ENCODE peak calls at places on chromosome 17, in seven cellular contexts. H, U, Y, N, O, Z and X are unnamed samples.

GRCh38 chr17:77846531-77847085 is 111.9 kb upstream of the TNRC6C start:
- DNase-seq in Z (no peak), Y (no peak), N (no peak), H (no peak), U (peak), O (no peak), X (no peak)

GRCh38 chr17:79859676-79860615 is 20.7 kb upstream of the CBX4 start:
- DNase-seq in N (no peak), Z (peak), Y (no peak), O (no peak), H (no peak), U (peak), X (no peak)

GRCh38 chr17:38745545-38745944 is 2.6 kb downstream of the PCGF2 start:
- DNase-seq in H (no peak), O (no peak), U (no peak), N (no peak), Z (no peak), Y (peak), X (no peak)

GRCh38 chr17:80219777-80220708 is at the start of the genes SGSH and SLC26A11:
- DNase-seq in Y (peak), H (peak), Z (peak), U (peak), O (peak), N (no peak), X (peak)

GRCh38 chr17:21295036-21295952 is 10.8 kb downstream of the MAP2K3 start:
- DNase-seq in U (no peak), N (no peak), O (no peak), H (peak), Z (no peak), Y (no peak), X (no peak)

GRCh38 chr17:691423-691822 is 23.2 kb downstream of the VPS53 start:
- DNase-seq in U (no peak), O (no peak), Z (no peak), N (peak), Y (no peak), H (no peak), X (no peak)

GRCh38 chr17:11240041-11240801 is 792 bp upstream of the SHISA6 start:
- DNase-seq in N (no peak), O (no peak), U (no peak), Z (no peak), H (no peak), Y (no peak), X (no peak)

GRCh38 chr17:72614871-72615626 is 477.4 kb downstream of the SLC39A11 start:
- DNase-seq in Y (no peak), H (no peak), O (no peak), N (no peak), U (no peak), Z (no peak), X (no peak)

GRCh38 chr17:68498479-68499326 is 13.5 kb upstream of the PRKAR1A start:
- DNase-seq in N (no peak), H (no peak), Y (peak), U (no peak), Z (peak), O (no peak), X (no peak)

GRCh38 chr17:11997147-11997971 is at the start of gene ZNF18:
- DNase-seq in O (peak), H (peak), Z (peak), U (peak), N (peak), Y (peak), X (peak)

GRCh38 chr17:44024271-44024663 is 9.5 kb upstream of the TMEM101 start:
- DNase-seq in U (no peak), O (no peak), N (no peak), H (no peak), Y (no peak), Z (no peak), X (no peak)
- TF ChIP-seq CTCF in U (no peak), O (no peak), N (no peak), H (no peak), Y (no peak), Z (no peak), X (no peak)

GRCh38 chr17:76793775-76794174 is 55.9 kb downstream of the MFSD11 start:
- DNase-seq in N (no peak), O (no peak), Y (no peak), H (peak), U (no peak), Z (no peak), X (peak)
- TF ChIP-seq CTCF in N (peak), O (no peak), Y (no peak), H (peak), U (no peak), Z (no peak), X (peak)

DNA sequence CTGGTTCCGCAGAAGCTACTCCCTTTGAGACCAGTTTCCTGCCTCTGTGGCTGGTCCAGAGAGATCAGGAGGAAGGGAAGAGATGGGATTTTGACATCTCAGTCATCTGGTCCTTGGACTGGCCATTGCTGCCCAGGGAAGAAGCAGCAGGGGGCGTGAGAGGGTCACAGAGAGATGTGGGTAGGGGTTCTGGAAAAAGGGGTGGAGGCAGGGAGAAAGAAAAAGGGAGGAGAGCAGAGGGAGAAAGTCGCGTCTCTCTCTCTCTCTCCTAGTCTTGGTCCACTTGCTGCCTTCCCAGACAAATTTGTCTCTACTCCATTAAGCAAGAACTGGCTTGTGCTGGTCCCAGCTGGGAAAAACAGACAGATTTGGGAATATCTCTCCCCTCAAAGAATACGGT is 4.4 kb downstream of the SHBG start:
- DNase-seq in U (no peak), H (peak), Y (no peak), O (no peak), N (no peak), Z (peak), X (peak)
- TF ChIP-seq CTCF in U (no peak), H (peak), Y (peak), O (peak), N (peak), Z (no peak), X (peak)

GRCh38 chr17:18321309-18321708 is 6.2 kb downstream of the SMCR8 start:
- DNase-seq in H (no peak), Z (no peak), U (no peak), Y (no peak), O (no peak), N (no peak), X (no peak)

GRCh38 chr17:18323507-18324139 is 8.5 kb downstream of the SMCR8 start:
- DNase-seq in H (no peak), O (no peak), Z (no peak), Y (no peak), U (no peak), N (no peak), X (no peak)

GRCh38 chr17:18322522-18322921 is 7.4 kb downstream of the SMCR8 start:
- DNase-seq in Z (no peak), U (no peak), H (no peak), N (no peak), Y (no peak), O (no peak), X (no peak)

GRCh38 chr17:18324140-18325049 is 9.3 kb downstream of the SMCR8 start:
- DNase-seq in Z (no peak), Y (no peak), O (no peak), H (no peak), U (no peak), N (no peak), X (no peak)

GRCh38 chr17:18323007-18323406 is 7.9 kb downstream of the SMCR8 start:
- DNase-seq in H (no peak), O (no peak), U (no peak), N (no peak), Y (no peak), Z (no peak), X (no peak)
- TF ChIP-seq CTCF in H (no peak), O (no peak), U (no peak), N (peak), Y (no peak), Z (no peak), X (no peak)